ENCODE peak calls at places on chromosomes 12 and 14, in ten cellular contexts. S is adrenal gland, Z is astrocyte, Q is heart right ventricle, R is SK-N-SH, B is heart left ventricle, E is mucosa of descending colon, K is GM23248, L is lower lobe of right lung, I is MM.1S. H is an unnamed sample.

GRCh38 chr14:50739186-50739585 is 71.1 kb upstream of the SAV1 start:
- DNase-seq in Z (no peak), S (no peak), K (no peak), L (no peak), R (no peak), I (no peak), Q (no peak), E (no peak), B (no peak), H (no peak)

GRCh38 chr12:104064842-104065441 is 611 bp downstream of the HCFC2 start:
- DNase-seq in R (peak; percentile 34), S (peak; percentile 27), K (peak; percentile 65), I (peak; percentile 28), E (peak; percentile 22), B (peak; percentile 24), Z (no peak), Q (peak; percentile 25), L (peak; percentile 54), H (peak; percentile 10)

GRCh38 chr14:87901652-87902051 is 91.3 kb downstream of the GALC start:
- DNase-seq in L (no peak), E (no peak), I (no peak), Z (no peak), Q (no peak), R (no peak), B (no peak), S (no peak), K (no peak), H (no peak)

GRCh38 chr14:89378119-89378518 is 38.9 kb downstream of the FOXN3 start:
- DNase-seq in E (no peak), I (no peak), R (no peak), B (no peak), Z (peak; percentile 87), S (peak; percentile 28), Q (no peak), K (peak; percentile 77), L (no peak), H (no peak)

GRCh38 chr12:14810953-14811483 is 3.0 kb downstream of the SMCO3 start:
- DNase-seq in Q (no peak), B (no peak), E (peak; percentile 60), K (peak; percentile 42), R (no peak), L (no peak), Z (no peak), I (peak; percentile 45), S (peak; percentile 26), H (no peak)

GRCh38 chr12:131896080-131896810 is 1.8 kb downstream of the ULK1 start:
- DNase-seq in S (peak; percentile 95), I (peak; percentile 76), Q (peak; percentile 91), E (peak; percentile 95), Z (peak; percentile 83), K (peak; percentile 94), L (peak; percentile 95), R (peak; percentile 92), B (peak; percentile 92), H (peak; percentile 92)

GRCh38 chr12:81245458-81245857 is 167.6 kb downstream of the ACSS3 start:
- DNase-seq in I (no peak), S (no peak), K (no peak), E (peak; percentile 29), L (no peak), Z (no peak), Q (no peak), B (no peak), R (no peak), H (no peak)

GRCh38 chr12:52160200-52160599 is 31.6 kb downstream of the KRT80 start:
- DNase-seq in I (no peak), Q (no peak), E (no peak), K (no peak), Z (no peak), S (no peak), L (no peak), B (no peak), R (no peak), H (no peak)

GRCh38 chr14:50667491-50668007 is 557 bp downstream of the SAV1 start:
- DNase-seq in S (no peak), R (peak; percentile 48), Z (no peak), L (no peak), Q (no peak), B (no peak), E (peak; percentile 58), K (no peak), I (peak; percentile 35), H (no peak)

GRCh38 chr14:24196071-24197061 is 1.1 kb upstream of the TM9SF1 start:
- DNase-seq in K (peak; percentile 58), E (no peak), B (no peak), R (no peak), I (peak; percentile 18), L (no peak), Z (peak; percentile 24), Q (no peak), S (no peak), H (no peak)

GRCh38 chr12:121579190-121579791 is 1.5 kb downstream of the KDM2B start:
- DNase-seq in I (no peak), K (peak; percentile 64), E (peak; percentile 58), R (peak; percentile 76), S (no peak), B (peak; percentile 44), Z (no peak), Q (peak; percentile 47), L (peak; percentile 61), H (peak; percentile 40)

GRCh38 chr12:74598819-74599218 is 61.2 kb downstream of the ATXN7L3B start:
- DNase-seq in L (no peak), S (no peak), R (no peak), Q (no peak), I (no peak), Z (peak; percentile 16), B (no peak), E (no peak), K (peak; percentile 4), H (no peak)

GRCh38 chr12:113650476-113650875 is 178.8 kb upstream of the LHX5 start:
- DNase-seq in I (no peak), K (no peak), Z (no peak), B (no peak), S (no peak), R (no peak), L (no peak), Q (no peak), E (no peak), H (no peak)

GRCh38 chr14:99322731-99323599 is 51.0 kb upstream of the BCL11B start:
- DNase-seq in Q (no peak), Z (no peak), B (no peak), L (no peak), K (peak; percentile 37), R (no peak), I (no peak), S (no peak), E (no peak), H (peak; percentile 62)

GRCh38 chr14:99321236-99321925 is 49.4 kb upstream of the BCL11B start:
- DNase-seq in Q (no peak), E (no peak), B (no peak), I (no peak), L (no peak), K (no peak), R (no peak), S (no peak), Z (no peak), H (no peak)

GRCh38 chr14:99323603-99324185 is 51.7 kb upstream of the BCL11B start:
- DNase-seq in E (no peak), B (no peak), Q (no peak), Z (no peak), S (no peak), I (no peak), K (no peak), L (no peak), R (no peak), H (no peak)

GRCh38 chr14:99320621-99321235 is 48.7 kb upstream of the BCL11B start:
- DNase-seq in S (no peak), B (no peak), R (no peak), E (peak; percentile 53), K (no peak), Z (no peak), I (no peak), Q (no peak), L (no peak), H (no peak)

GRCh38 chr14:99321955-99322730 is 50.1 kb upstream of the BCL11B start:
- DNase-seq in R (no peak), I (no peak), L (no peak), K (no peak), Z (no peak), S (no peak), B (no peak), Q (no peak), E (no peak), H (no peak)
- H3K4me3 ChIP-seq in R (no peak overlapping the region), I (no peak overlapping the region), L (no peak overlapping the region), K (no peak overlapping the region), Z (no peak overlapping the region), S (no peak overlapping the region), B (no peak overlapping the region), Q (no peak overlapping the region), E (no peak overlapping the region), H (no peak overlapping the region)

DNA sequence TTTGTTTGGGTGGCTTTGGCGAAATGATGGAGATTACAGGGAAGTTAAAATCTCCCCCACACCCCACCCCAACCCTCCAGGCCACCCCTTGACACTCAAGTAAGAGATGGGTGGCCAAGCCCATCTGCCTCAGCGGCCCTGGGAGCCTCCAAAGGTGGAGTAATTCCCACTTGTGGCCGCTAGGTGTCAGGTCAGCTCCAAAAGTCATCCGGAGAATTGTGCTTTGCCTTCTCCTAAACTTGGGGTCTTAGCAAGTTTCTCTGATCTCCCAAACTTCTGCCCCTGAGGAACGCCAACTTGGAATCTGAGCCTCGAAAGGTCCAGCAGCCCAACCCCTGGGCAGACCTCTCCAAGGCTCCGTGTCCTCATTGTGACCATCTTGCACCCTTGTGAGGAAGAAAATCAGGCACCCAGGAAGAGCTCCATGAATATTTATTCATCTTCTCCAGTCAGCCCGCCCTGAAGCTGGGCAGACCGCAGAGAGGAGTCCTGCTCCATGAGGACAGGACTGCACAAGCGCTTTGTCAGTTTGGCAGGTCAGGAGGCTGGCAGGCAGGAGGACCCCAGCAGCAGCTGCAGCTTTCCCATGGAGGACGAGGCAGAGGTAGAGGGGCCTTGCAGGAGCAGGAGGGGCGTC is 46.7 kb downstream of the LRRC74A start:
- DNase-seq in S (peak; percentile 39), B (peak; percentile 64), I (peak; percentile 29), Q (peak; percentile 42), Z (no peak), E (peak; percentile 74), K (peak; percentile 63), L (peak; percentile 71), R (peak; percentile 80), H (no peak)
- H3K36me3 ChIP-seq in S (no peaks in the 10 kb centered on the region), B (no peaks in the 10 kb centered on the region), I (no peaks in the 10 kb centered on the region), Q (no peaks in the 10 kb centered on the region), Z (no peaks in the 10 kb centered on the region), E (no peaks in the 10 kb centered on the region), K (no peaks in the 10 kb centered on the region), L (no peaks in the 10 kb centered on the region), R (no peaks in the 10 kb centered on the region), H (no peaks in the 10 kb centered on the region)

DNA sequence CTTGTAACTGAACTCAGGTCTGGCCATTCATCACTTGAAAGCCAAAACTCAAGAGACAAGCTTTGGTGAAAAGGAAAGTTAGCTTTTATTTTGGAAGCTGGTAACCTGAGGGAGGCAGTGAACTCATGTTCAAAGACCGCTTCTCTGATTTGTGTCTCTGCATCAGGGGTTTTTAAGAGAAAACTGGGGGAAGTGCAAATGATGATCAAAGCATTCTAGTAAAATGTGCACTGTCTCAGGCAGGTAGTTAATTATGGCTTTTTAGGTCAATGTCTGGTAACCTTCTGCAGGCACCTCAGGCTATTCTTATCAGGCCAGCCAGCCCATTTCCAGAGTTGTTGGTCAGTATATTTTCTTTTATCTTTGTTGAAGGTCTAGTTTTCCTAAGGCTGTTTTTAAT is 162.2 kb downstream of the SYT10 start:
- DNase-seq in Q (no peak), K (no peak), B (no peak), S (no peak), L (no peak), Z (no peak), I (no peak), E (no peak), R (no peak), H (no peak)
- H3K9me3 ChIP-seq in Q (no peaks in the 10 kb centered on the region), K (no peaks in the 10 kb centered on the region), B (peaks cover 6% of the 10 kb centered on the region), S (no peaks in the 10 kb centered on the region), L (no peaks in the 10 kb centered on the region), Z (no peaks in the 10 kb centered on the region), I (no peaks in the 10 kb centered on the region), E (peaks cover 20% of the 10 kb centered on the region), R (no peaks in the 10 kb centered on the region), H (no peaks in the 10 kb centered on the region)

GRCh38 chr12:122807651-122808050 is 27.6 kb upstream of the HIP1R start:
- DNase-seq in S (no peak), K (no peak), E (no peak), L (no peak), Z (no peak), Q (no peak), I (no peak), B (no peak), R (no peak), H (no peak)
- H3K4me3 ChIP-seq in S (no peak overlapping the region), K (no peak overlapping the region), E (no peak overlapping the region), L (no peak overlapping the region), Z (no peak overlapping the region), Q (no peak overlapping the region), I (no peak overlapping the region), B (no peak overlapping the region), R (no peak overlapping the region), H (no peak overlapping the region)